ENCODE peak calls at places on chromosome 2, in four cellular contexts. One of them, this sample, is unnamed.

GRCh38 chr2:132429351-132429750 is 12.7 kb downstream of the GPR39 start:
- DNase-seq in WTC11: no peak
- DNase-seq in SK-N-SH: no peak
- DNase-seq in K562: no peak
- DNase-seq in this sample: no peak

GRCh38 chr2:237264480-237265219 is 149.3 kb downstream of the COL6A3 start:
- DNase-seq in K562: no peak
- DNase-seq in WTC11: no peak
- DNase-seq in SK-N-SH: no peak
- DNase-seq in this sample: no peak

GRCh38 chr2:46268196-46268595 is 29.0 kb upstream of the EPAS1 start:
- DNase-seq in K562: no peak
- DNase-seq in WTC11: no peak
- DNase-seq in SK-N-SH: no peak
- DNase-seq in this sample: peak

GRCh38 chr2:72144746-72145657 is 2.7 kb downstream of the CYP26B1 start:
- DNase-seq in K562: no peak
- DNase-seq in WTC11: peak
- DNase-seq in SK-N-SH: peak
- DNase-seq in this sample: no peak

GRCh38 chr2:140650825-140651224 is 1480.0 kb downstream of the LRP1B start:
- DNase-seq in SK-N-SH: no peak
- DNase-seq in WTC11: no peak
- DNase-seq in K562: no peak
- DNase-seq in this sample: no peak

GRCh38 chr2:199818754-199819153 is 32.2 kb downstream of the FTCDNL1 start:
- DNase-seq in WTC11: no peak
- DNase-seq in K562: no peak
- DNase-seq in SK-N-SH: no peak
- DNase-seq in this sample: no peak

GRCh38 chr2:24830351-24830750 is 37.1 kb downstream of the CENPO start:
- DNase-seq in K562: no peak
- DNase-seq in SK-N-SH: peak
- DNase-seq in WTC11: peak
- DNase-seq in this sample: no peak

GRCh38 chr2:235087812-235088607 is 136.2 kb downstream of the SH3BP4 start:
- DNase-seq in WTC11: no peak
- DNase-seq in K562: no peak
- DNase-seq in SK-N-SH: peak
- DNase-seq in this sample: no peak

GRCh38 chr2:96556441-96557330 is 20.1 kb downstream of the ARID5A start:
- DNase-seq in K562: no peak
- DNase-seq in WTC11: no peak
- DNase-seq in SK-N-SH: peak
- DNase-seq in this sample: no peak

GRCh38 chr2:157093666-157094065 is 163.8 kb upstream of the GALNT5 start:
- DNase-seq in WTC11: no peak
- DNase-seq in K562: no peak
- DNase-seq in SK-N-SH: no peak
- DNase-seq in this sample: no peak

GRCh38 chr2:61452392-61452791 is 18.5 kb downstream of the USP34 start:
- DNase-seq in K562: no peak
- DNase-seq in SK-N-SH: no peak
- DNase-seq in WTC11: no peak
- DNase-seq in this sample: no peak

GRCh38 chr2:174842496-174842895 is 78.2 kb upstream of the CHRNA1 start:
- DNase-seq in K562: no peak
- DNase-seq in SK-N-SH: no peak
- DNase-seq in WTC11: no peak
- DNase-seq in this sample: no peak

GRCh38 chr2:28565720-28566295 is 69.9 kb downstream of the PLB1 start:
- DNase-seq in WTC11: no peak
- DNase-seq in K562: no peak
- DNase-seq in SK-N-SH: no peak
- DNase-seq in this sample: no peak

GRCh38 chr2:46216213-46216612 is 81.0 kb upstream of the EPAS1 start:
- DNase-seq in SK-N-SH: no peak
- DNase-seq in WTC11: no peak
- DNase-seq in K562: no peak
- DNase-seq in this sample: no peak

GRCh38 chr2:174246944-174247381 is 1.4 kb downstream of the OLA1 start:
- DNase-seq in K562: no peak
- DNase-seq in WTC11: no peak
- DNase-seq in SK-N-SH: no peak
- DNase-seq in this sample: no peak

GRCh38 chr2:31535753-31536152 is 45.0 kb downstream of the SRD5A2 start:
- DNase-seq in SK-N-SH: no peak
- DNase-seq in K562: no peak
- DNase-seq in WTC11: no peak
- DNase-seq in this sample: no peak

GRCh38 chr2:110997646-110998045 is 123.1 kb upstream of the BCL2L11 start:
- DNase-seq in K562: no peak
- DNase-seq in SK-N-SH: no peak
- DNase-seq in WTC11: no peak
- DNase-seq in this sample: no peak

GRCh38 chr2:119485336-119486110 is 38.8 kb downstream of the SCTR start:
- DNase-seq in SK-N-SH: peak
- DNase-seq in K562: no peak
- DNase-seq in WTC11: no peak
- DNase-seq in this sample: no peak

GRCh38 chr2:225930687-225931086 is 531.2 kb downstream of the NYAP2 start:
- DNase-seq in SK-N-SH: no peak
- DNase-seq in WTC11: no peak
- DNase-seq in K562: no peak
- DNase-seq in this sample: no peak

GRCh38 chr2:84781942-84782716 is 98.8 kb downstream of the TRABD2A start:
- DNase-seq in K562: no peak
- DNase-seq in WTC11: no peak
- DNase-seq in SK-N-SH: no peak
- DNase-seq in this sample: no peak

GRCh38 chr2:65045651-65046050 is 10.6 kb upstream of the CEP68 start:
- DNase-seq in K562: no peak
- DNase-seq in WTC11: peak
- DNase-seq in SK-N-SH: no peak
- DNase-seq in this sample: no peak

DNA sequence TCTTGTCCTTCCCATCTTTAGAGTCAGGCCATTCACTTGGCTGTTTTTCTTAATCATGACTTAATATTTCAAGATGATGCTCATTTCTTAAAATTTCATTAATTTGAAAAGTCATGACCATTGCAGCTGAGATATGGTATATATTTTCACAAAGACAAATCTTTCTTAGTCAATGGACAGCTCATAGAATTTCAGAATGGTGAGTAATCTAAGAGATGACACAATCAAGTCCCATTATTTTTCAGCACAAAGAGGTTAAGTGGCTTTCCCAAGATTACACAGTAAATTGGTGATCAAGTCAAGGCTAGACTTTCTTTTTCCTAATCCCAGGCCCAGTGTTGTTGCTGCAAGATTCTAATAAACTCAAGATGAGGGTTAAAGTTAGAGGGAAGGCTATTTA is 34.4 kb upstream of the NT5C1B start:
- DNase-seq in WTC11: no peak
- DNase-seq in SK-N-SH: no peak
- DNase-seq in K562: no peak
- DNase-seq in this sample: no peak
- TF ChIP-seq USF1 in WTC11: no peak
- TF ChIP-seq USF1 in SK-N-SH: peak
- TF ChIP-seq USF1 in K562: no peak
- TF ChIP-seq USF1 in this sample: no peak

GRCh38 chr2:47636596-47636995 is 146.3 kb upstream of the MSH6 start:
- DNase-seq in WTC11: no peak
- DNase-seq in K562: no peak
- DNase-seq in SK-N-SH: no peak
- DNase-seq in this sample: no peak
- TF ChIP-seq USF1 in WTC11: no peak
- TF ChIP-seq USF1 in K562: no peak
- TF ChIP-seq USF1 in SK-N-SH: no peak
- TF ChIP-seq USF1 in this sample: no peak

GRCh38 chr2:134232461-134232860 is 21.4 kb upstream of the MGAT5 start:
- DNase-seq in SK-N-SH: no peak
- DNase-seq in WTC11: no peak
- DNase-seq in K562: no peak
- DNase-seq in this sample: no peak

GRCh38 chr2:134233733-134234135 is 20.1 kb upstream of the MGAT5 start:
- DNase-seq in K562: no peak
- DNase-seq in SK-N-SH: peak
- DNase-seq in WTC11: no peak
- DNase-seq in this sample: peak

GRCh38 chr2:134235771-134236170 is 18.1 kb upstream of the MGAT5 start:
- DNase-seq in K562: no peak
- DNase-seq in SK-N-SH: no peak
- DNase-seq in WTC11: no peak
- DNase-seq in this sample: no peak

GRCh38 chr2:134232868-134233732 is 20.8 kb upstream of the MGAT5 start:
- DNase-seq in WTC11: no peak
- DNase-seq in K562: no peak
- DNase-seq in SK-N-SH: no peak
- DNase-seq in this sample: no peak

DNA sequence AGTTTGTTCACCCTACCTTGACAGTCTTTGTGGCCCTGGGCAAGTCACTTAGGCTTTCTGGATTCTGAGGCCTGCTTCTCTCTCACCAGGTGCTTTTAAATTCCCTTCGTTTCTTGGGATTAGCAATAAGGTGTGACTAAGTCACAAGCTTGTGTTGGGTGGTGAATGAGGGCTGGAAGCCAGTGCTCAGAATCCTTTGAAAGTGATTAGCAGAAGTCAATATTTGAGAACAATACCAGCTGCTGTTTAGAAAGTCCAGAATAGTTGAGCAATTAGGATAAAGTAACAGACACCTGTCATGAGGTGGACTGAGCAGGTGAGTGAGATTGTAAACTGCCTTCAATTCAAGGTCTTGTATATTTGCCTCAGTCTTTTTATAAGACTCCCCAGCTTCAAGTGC is 19.3 kb upstream of the MGAT5 start:
- DNase-seq in K562: no peak
- DNase-seq in SK-N-SH: no peak
- DNase-seq in WTC11: no peak
- DNase-seq in this sample: no peak
- TF ChIP-seq USF1 in K562: no peak
- TF ChIP-seq USF1 in SK-N-SH: no peak
- TF ChIP-seq USF1 in WTC11: no peak
- TF ChIP-seq USF1 in this sample: no peak

GRCh38 chr2:43220982-43221659 is 5.3 kb downstream of the ZFP36L2 start:
- DNase-seq in SK-N-SH: peak
- DNase-seq in WTC11: peak
- DNase-seq in K562: no peak
- DNase-seq in this sample: no peak
- TF ChIP-seq USF1 in SK-N-SH: no peak
- TF ChIP-seq USF1 in WTC11: no peak
- TF ChIP-seq USF1 in K562: no peak
- TF ChIP-seq USF1 in this sample: no peak

GRCh38 chr2:167825664-167826063 is 421.7 kb downstream of the STK39 start:
- DNase-seq in SK-N-SH: no peak
- DNase-seq in K562: no peak
- DNase-seq in WTC11: no peak
- DNase-seq in this sample: no peak
- TF ChIP-seq USF1 in SK-N-SH: no peak
- TF ChIP-seq USF1 in K562: no peak
- TF ChIP-seq USF1 in WTC11: no peak
- TF ChIP-seq USF1 in this sample: no peak

This sample was measured in GM12878.